ENCODE peak calls at places on chromosomes 6 and 20, in nine cellular contexts. One of them, this sample, is unnamed.

GRCh38 chr6:106373502-106374239 is 13.2 kb downstream of the CRYBG1 start:
- DNase-seq in choroid plexus epithelial cell: no peak
- DNase-seq in fibroblast of the aortic adventitia: no peak
- DNase-seq in suprapubic skin: no peak
- DNase-seq in tibial artery: no peak
- DNase-seq in dorsolateral prefrontal cortex: no peak
- DNase-seq in HCT116: no peak
- DNase-seq in fibroblast of mammary gland: no peak
- DNase-seq in mucosa of descending colon: no peak
- DNase-seq in this sample: no peak

GRCh38 chr20:4809707-4810106 is 88.0 kb downstream of the PRND start:
- DNase-seq in dorsolateral prefrontal cortex: no peak
- DNase-seq in mucosa of descending colon: no peak
- DNase-seq in suprapubic skin: peak
- DNase-seq in fibroblast of the aortic adventitia: no peak
- DNase-seq in tibial artery: no peak
- DNase-seq in fibroblast of mammary gland: no peak
- DNase-seq in choroid plexus epithelial cell: no peak
- DNase-seq in HCT116: no peak
- DNase-seq in this sample: no peak

GRCh38 chr6:168475188-168476013 is 34.4 kb downstream of the SMOC2 start:
- DNase-seq in HCT116: no peak
- DNase-seq in suprapubic skin: no peak
- DNase-seq in choroid plexus epithelial cell: no peak
- DNase-seq in tibial artery: no peak
- DNase-seq in mucosa of descending colon: no peak
- DNase-seq in fibroblast of the aortic adventitia: no peak
- DNase-seq in dorsolateral prefrontal cortex: no peak
- DNase-seq in fibroblast of mammary gland: no peak
- DNase-seq in this sample: no peak

GRCh38 chr20:58550661-58551060 is 35.5 kb upstream of the APCDD1L start:
- DNase-seq in tibial artery: peak
- DNase-seq in mucosa of descending colon: no peak
- DNase-seq in choroid plexus epithelial cell: peak
- DNase-seq in HCT116: no peak
- DNase-seq in dorsolateral prefrontal cortex: no peak
- DNase-seq in suprapubic skin: peak
- DNase-seq in fibroblast of mammary gland: peak
- DNase-seq in fibroblast of the aortic adventitia: peak
- DNase-seq in this sample: peak

GRCh38 chr6:46719099-46719498 is 16.1 kb downstream of the PLA2G7 start:
- DNase-seq in choroid plexus epithelial cell: peak
- DNase-seq in mucosa of descending colon: no peak
- DNase-seq in fibroblast of the aortic adventitia: peak
- DNase-seq in tibial artery: no peak
- DNase-seq in fibroblast of mammary gland: peak
- DNase-seq in suprapubic skin: no peak
- DNase-seq in dorsolateral prefrontal cortex: no peak
- DNase-seq in HCT116: peak
- DNase-seq in this sample: no peak

GRCh38 chr20:54152227-54153040 is 21.4 kb downstream of the CYP24A1 start:
- DNase-seq in dorsolateral prefrontal cortex: no peak
- DNase-seq in fibroblast of mammary gland: peak
- DNase-seq in tibial artery: no peak
- DNase-seq in fibroblast of the aortic adventitia: no peak
- DNase-seq in HCT116: no peak
- DNase-seq in choroid plexus epithelial cell: no peak
- DNase-seq in mucosa of descending colon: no peak
- DNase-seq in suprapubic skin: no peak
- DNase-seq in this sample: no peak

GRCh38 chr6:169809386-169809785 is 58.0 kb downstream of the ERMARD start:
- DNase-seq in choroid plexus epithelial cell: no peak
- DNase-seq in dorsolateral prefrontal cortex: no peak
- DNase-seq in mucosa of descending colon: no peak
- DNase-seq in fibroblast of mammary gland: no peak
- DNase-seq in tibial artery: no peak
- DNase-seq in HCT116: no peak
- DNase-seq in fibroblast of the aortic adventitia: no peak
- DNase-seq in suprapubic skin: peak
- DNase-seq in this sample: peak

GRCh38 chr6:25476126-25476525 is 175.9 kb upstream of the SCGN start:
- DNase-seq in suprapubic skin: no peak
- DNase-seq in dorsolateral prefrontal cortex: no peak
- DNase-seq in tibial artery: no peak
- DNase-seq in HCT116: no peak
- DNase-seq in fibroblast of mammary gland: peak
- DNase-seq in choroid plexus epithelial cell: peak
- DNase-seq in mucosa of descending colon: no peak
- DNase-seq in fibroblast of the aortic adventitia: peak
- DNase-seq in this sample: no peak

GRCh38 chr20:33120934-33121333 is 41.5 kb downstream of the BPIFB4 start:
- DNase-seq in tibial artery: no peak
- DNase-seq in HCT116: no peak
- DNase-seq in suprapubic skin: no peak
- DNase-seq in mucosa of descending colon: no peak
- DNase-seq in fibroblast of mammary gland: no peak
- DNase-seq in fibroblast of the aortic adventitia: no peak
- DNase-seq in choroid plexus epithelial cell: no peak
- DNase-seq in dorsolateral prefrontal cortex: no peak
- DNase-seq in this sample: peak

GRCh38 chr6:156876302-156876701 is 99.1 kb downstream of the ARID1B start:
- DNase-seq in dorsolateral prefrontal cortex: peak
- DNase-seq in fibroblast of the aortic adventitia: no peak
- DNase-seq in suprapubic skin: no peak
- DNase-seq in choroid plexus epithelial cell: no peak
- DNase-seq in tibial artery: no peak
- DNase-seq in fibroblast of mammary gland: peak
- DNase-seq in HCT116: no peak
- DNase-seq in mucosa of descending colon: peak
- DNase-seq in this sample: no peak
- TF ChIP-seq CTCF in dorsolateral prefrontal cortex: peak
- TF ChIP-seq CTCF in fibroblast of the aortic adventitia: peak
- TF ChIP-seq CTCF in suprapubic skin: no peak
- TF ChIP-seq CTCF in choroid plexus epithelial cell: peak
- TF ChIP-seq CTCF in tibial artery: no peak
- TF ChIP-seq CTCF in fibroblast of mammary gland: peak
- TF ChIP-seq CTCF in HCT116: peak
- TF ChIP-seq CTCF in mucosa of descending colon: no peak
- TF ChIP-seq CTCF in this sample: peak

GRCh38 chr6:32462609-32463008 is 22.9 kb downstream of the HLA-DRA start:
- DNase-seq in suprapubic skin: no peak
- DNase-seq in dorsolateral prefrontal cortex: no peak
- DNase-seq in HCT116: no peak
- DNase-seq in fibroblast of mammary gland: peak
- DNase-seq in choroid plexus epithelial cell: no peak
- DNase-seq in fibroblast of the aortic adventitia: no peak
- DNase-seq in tibial artery: no peak
- DNase-seq in mucosa of descending colon: no peak
- DNase-seq in this sample: no peak
- TF ChIP-seq CTCF in suprapubic skin: no peak
- TF ChIP-seq CTCF in dorsolateral prefrontal cortex: no peak
- TF ChIP-seq CTCF in HCT116: no peak
- TF ChIP-seq CTCF in fibroblast of mammary gland: no peak
- TF ChIP-seq CTCF in choroid plexus epithelial cell: no peak
- TF ChIP-seq CTCF in fibroblast of the aortic adventitia: no peak
- TF ChIP-seq CTCF in tibial artery: no peak
- TF ChIP-seq CTCF in mucosa of descending colon: no peak
- TF ChIP-seq CTCF in this sample: no peak

DNA sequence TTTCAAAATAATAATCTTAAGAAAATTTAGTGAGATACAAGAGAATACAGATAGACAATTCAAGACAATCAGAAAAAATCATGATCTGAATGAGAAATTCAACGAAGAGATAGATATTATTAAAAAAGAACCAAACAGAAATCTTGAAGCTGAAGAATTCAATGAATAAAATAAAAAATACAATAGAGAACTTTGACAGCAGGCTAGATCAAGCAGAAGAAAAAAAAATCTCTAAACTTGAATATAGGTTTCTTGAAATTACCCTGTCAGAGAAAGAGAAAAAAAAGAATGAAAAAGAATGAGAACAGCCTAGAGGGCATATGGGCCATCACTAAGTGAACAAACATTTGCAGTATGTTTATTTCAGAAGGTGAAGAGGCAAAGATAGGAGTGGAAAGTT is 39.0 kb downstream of the IL22RA2 start:
- DNase-seq in mucosa of descending colon: no peak
- DNase-seq in choroid plexus epithelial cell: no peak
- DNase-seq in tibial artery: no peak
- DNase-seq in HCT116: no peak
- DNase-seq in dorsolateral prefrontal cortex: no peak
- DNase-seq in fibroblast of mammary gland: no peak
- DNase-seq in suprapubic skin: no peak
- DNase-seq in fibroblast of the aortic adventitia: no peak
- DNase-seq in this sample: no peak
- TF ChIP-seq CTCF in mucosa of descending colon: no peak
- TF ChIP-seq CTCF in choroid plexus epithelial cell: no peak
- TF ChIP-seq CTCF in tibial artery: no peak
- TF ChIP-seq CTCF in HCT116: no peak
- TF ChIP-seq CTCF in dorsolateral prefrontal cortex: no peak
- TF ChIP-seq CTCF in fibroblast of mammary gland: no peak
- TF ChIP-seq CTCF in suprapubic skin: no peak
- TF ChIP-seq CTCF in fibroblast of the aortic adventitia: no peak
- TF ChIP-seq CTCF in this sample: no peak

GRCh38 chr6:28544211-28544610 is 18.5 kb downstream of the GPX5 start:
- DNase-seq in fibroblast of mammary gland: no peak
- DNase-seq in fibroblast of the aortic adventitia: no peak
- DNase-seq in tibial artery: no peak
- DNase-seq in mucosa of descending colon: no peak
- DNase-seq in suprapubic skin: no peak
- DNase-seq in HCT116: no peak
- DNase-seq in dorsolateral prefrontal cortex: no peak
- DNase-seq in choroid plexus epithelial cell: peak
- DNase-seq in this sample: no peak
- TF ChIP-seq CTCF in fibroblast of mammary gland: no peak
- TF ChIP-seq CTCF in fibroblast of the aortic adventitia: no peak
- TF ChIP-seq CTCF in tibial artery: no peak
- TF ChIP-seq CTCF in mucosa of descending colon: no peak
- TF ChIP-seq CTCF in suprapubic skin: no peak
- TF ChIP-seq CTCF in HCT116: no peak
- TF ChIP-seq CTCF in dorsolateral prefrontal cortex: no peak
- TF ChIP-seq CTCF in choroid plexus epithelial cell: no peak
- TF ChIP-seq CTCF in this sample: no peak

GRCh38 chr6:137589067-137589848 is 95.1 kb upstream of the OLIG3 start:
- DNase-seq in suprapubic skin: no peak
- DNase-seq in fibroblast of the aortic adventitia: peak
- DNase-seq in fibroblast of mammary gland: peak
- DNase-seq in choroid plexus epithelial cell: peak
- DNase-seq in HCT116: peak
- DNase-seq in mucosa of descending colon: peak
- DNase-seq in tibial artery: no peak
- DNase-seq in dorsolateral prefrontal cortex: no peak
- DNase-seq in this sample: no peak
- TF ChIP-seq CTCF in suprapubic skin: peak
- TF ChIP-seq CTCF in fibroblast of the aortic adventitia: peak
- TF ChIP-seq CTCF in fibroblast of mammary gland: peak
- TF ChIP-seq CTCF in choroid plexus epithelial cell: peak
- TF ChIP-seq CTCF in HCT116: peak
- TF ChIP-seq CTCF in mucosa of descending colon: no peak
- TF ChIP-seq CTCF in tibial artery: no peak
- TF ChIP-seq CTCF in dorsolateral prefrontal cortex: no peak
- TF ChIP-seq CTCF in this sample: peak